ENCODE peak calls at places on chromosomes 16 and 17, in nine cellular contexts. One of them, this sample, is unnamed.

GRCh38 chr17:20852541-20853370 is 190.1 kb downstream of the USP22 start:
- DNase-seq in activated T-cell treated with anti-CD3 and anti-CD28 coated beads, Interleukin-2, amount 50 U/mL, for 4 hours: no peak
- DNase-seq in NCI-H1105 treated with DMSO at 0.1 percent for 48 hours: peak; percentile 72
- DNase-seq in activated CD8-positive, alpha-beta memory T cell treated with anti-CD3 and anti-CD28 coated beads for 1 hour: no peak
- DNase-seq in RPMI8226: peak; percentile 80
- DNase-seq in amniotic stem cell: no peak
- DNase-seq in kidney epithelial cell: no peak
- DNase-seq in CD8-positive, alpha-beta memory T cell: no peak
- DNase-seq in right atrium auricular region: peak; percentile 64
- DNase-seq in this sample: no peak

GRCh38 chr17:62648954-62649294 is 21.5 kb downstream of the MRC2 start:
- DNase-seq in right atrium auricular region: no peak
- DNase-seq in kidney epithelial cell: no peak
- DNase-seq in activated CD8-positive, alpha-beta memory T cell treated with anti-CD3 and anti-CD28 coated beads for 1 hour: no peak
- DNase-seq in activated T-cell treated with anti-CD3 and anti-CD28 coated beads, Interleukin-2, amount 50 U/mL, for 4 hours: no peak
- DNase-seq in amniotic stem cell: no peak
- DNase-seq in RPMI8226: no peak
- DNase-seq in NCI-H1105 treated with DMSO at 0.1 percent for 48 hours: no peak
- DNase-seq in CD8-positive, alpha-beta memory T cell: no peak
- DNase-seq in this sample: no peak

GRCh38 chr17:3683054-3683511 is 12.9 kb downstream of the P2RX5 start:
- DNase-seq in amniotic stem cell: no peak
- DNase-seq in activated T-cell treated with anti-CD3 and anti-CD28 coated beads, Interleukin-2, amount 50 U/mL, for 4 hours: peak; percentile 61
- DNase-seq in activated CD8-positive, alpha-beta memory T cell treated with anti-CD3 and anti-CD28 coated beads for 1 hour: no peak
- DNase-seq in CD8-positive, alpha-beta memory T cell: peak; percentile 51
- DNase-seq in kidney epithelial cell: no peak
- DNase-seq in RPMI8226: peak; percentile 58
- DNase-seq in NCI-H1105 treated with DMSO at 0.1 percent for 48 hours: peak; percentile 7
- DNase-seq in right atrium auricular region: no peak
- DNase-seq in this sample: no peak

GRCh38 chr17:12996357-12996756 is 21.5 kb downstream of the ELAC2 start:
- DNase-seq in kidney epithelial cell: no peak
- DNase-seq in CD8-positive, alpha-beta memory T cell: no peak
- DNase-seq in right atrium auricular region: no peak
- DNase-seq in activated T-cell treated with anti-CD3 and anti-CD28 coated beads, Interleukin-2, amount 50 U/mL, for 4 hours: no peak
- DNase-seq in amniotic stem cell: no peak
- DNase-seq in activated CD8-positive, alpha-beta memory T cell treated with anti-CD3 and anti-CD28 coated beads for 1 hour: no peak
- DNase-seq in RPMI8226: no peak
- DNase-seq in NCI-H1105 treated with DMSO at 0.1 percent for 48 hours: no peak
- DNase-seq in this sample: no peak

GRCh38 chr17:75069783-75070182 is 18.0 kb upstream of the SLC16A5 start:
- DNase-seq in CD8-positive, alpha-beta memory T cell: no peak
- DNase-seq in activated CD8-positive, alpha-beta memory T cell treated with anti-CD3 and anti-CD28 coated beads for 1 hour: no peak
- DNase-seq in NCI-H1105 treated with DMSO at 0.1 percent for 48 hours: no peak
- DNase-seq in right atrium auricular region: no peak
- DNase-seq in activated T-cell treated with anti-CD3 and anti-CD28 coated beads, Interleukin-2, amount 50 U/mL, for 4 hours: no peak
- DNase-seq in RPMI8226: peak; percentile 58
- DNase-seq in amniotic stem cell: no peak
- DNase-seq in kidney epithelial cell: no peak
- DNase-seq in this sample: no peak

GRCh38 chr16:68079616-68080344 is 5.4 kb upstream of the NFATC3 start:
- DNase-seq in activated CD8-positive, alpha-beta memory T cell treated with anti-CD3 and anti-CD28 coated beads for 1 hour: peak; percentile 49
- DNase-seq in right atrium auricular region: no peak
- DNase-seq in amniotic stem cell: no peak
- DNase-seq in RPMI8226: no peak
- DNase-seq in kidney epithelial cell: no peak
- DNase-seq in CD8-positive, alpha-beta memory T cell: peak; percentile 72
- DNase-seq in activated T-cell treated with anti-CD3 and anti-CD28 coated beads, Interleukin-2, amount 50 U/mL, for 4 hours: peak; percentile 65
- DNase-seq in NCI-H1105 treated with DMSO at 0.1 percent for 48 hours: no peak
- DNase-seq in this sample: no peak

GRCh38 chr17:57085448-57086068 is 512 bp downstream of the AKAP1 start:
- DNase-seq in right atrium auricular region: no peak
- DNase-seq in kidney epithelial cell: no peak
- DNase-seq in amniotic stem cell: no peak
- DNase-seq in activated CD8-positive, alpha-beta memory T cell treated with anti-CD3 and anti-CD28 coated beads for 1 hour: peak; percentile 41
- DNase-seq in CD8-positive, alpha-beta memory T cell: peak; percentile 68
- DNase-seq in NCI-H1105 treated with DMSO at 0.1 percent for 48 hours: peak; percentile 47
- DNase-seq in RPMI8226: peak; percentile 65
- DNase-seq in activated T-cell treated with anti-CD3 and anti-CD28 coated beads, Interleukin-2, amount 50 U/mL, for 4 hours: peak; percentile 59
- DNase-seq in this sample: no peak

GRCh38 chr17:41678411-41678906 is 10.2 kb upstream of the EIF1 start:
- DNase-seq in NCI-H1105 treated with DMSO at 0.1 percent for 48 hours: no peak
- DNase-seq in activated T-cell treated with anti-CD3 and anti-CD28 coated beads, Interleukin-2, amount 50 U/mL, for 4 hours: no peak
- DNase-seq in RPMI8226: peak; percentile 33
- DNase-seq in activated CD8-positive, alpha-beta memory T cell treated with anti-CD3 and anti-CD28 coated beads for 1 hour: no peak
- DNase-seq in kidney epithelial cell: no peak
- DNase-seq in right atrium auricular region: no peak
- DNase-seq in amniotic stem cell: no peak
- DNase-seq in CD8-positive, alpha-beta memory T cell: no peak
- DNase-seq in this sample: no peak

GRCh38 chr16:30649725-30650368 is 913 bp upstream of the PRR14 start:
- DNase-seq in activated T-cell treated with anti-CD3 and anti-CD28 coated beads, Interleukin-2, amount 50 U/mL, for 4 hours: peak; percentile 30
- DNase-seq in RPMI8226: peak; percentile 11
- DNase-seq in NCI-H1105 treated with DMSO at 0.1 percent for 48 hours: no peak
- DNase-seq in amniotic stem cell: no peak
- DNase-seq in right atrium auricular region: peak; percentile 63
- DNase-seq in CD8-positive, alpha-beta memory T cell: peak; percentile 46
- DNase-seq in kidney epithelial cell: no peak
- DNase-seq in activated CD8-positive, alpha-beta memory T cell treated with anti-CD3 and anti-CD28 coated beads for 1 hour: no peak
- DNase-seq in this sample: no peak

GRCh38 chr17:73827627-73828241 is 183.5 kb upstream of the SDK2 start:
- DNase-seq in kidney epithelial cell: no peak
- DNase-seq in RPMI8226: no peak
- DNase-seq in NCI-H1105 treated with DMSO at 0.1 percent for 48 hours: no peak
- DNase-seq in activated T-cell treated with anti-CD3 and anti-CD28 coated beads, Interleukin-2, amount 50 U/mL, for 4 hours: no peak
- DNase-seq in activated CD8-positive, alpha-beta memory T cell treated with anti-CD3 and anti-CD28 coated beads for 1 hour: no peak
- DNase-seq in amniotic stem cell: no peak
- DNase-seq in CD8-positive, alpha-beta memory T cell: no peak
- DNase-seq in right atrium auricular region: no peak
- DNase-seq in this sample: no peak

GRCh38 chr16:87802670-87803069 is 36.9 kb upstream of the KLHDC4 start:
- DNase-seq in amniotic stem cell: no peak
- DNase-seq in NCI-H1105 treated with DMSO at 0.1 percent for 48 hours: no peak
- DNase-seq in CD8-positive, alpha-beta memory T cell: no peak
- DNase-seq in RPMI8226: no peak
- DNase-seq in activated CD8-positive, alpha-beta memory T cell treated with anti-CD3 and anti-CD28 coated beads for 1 hour: no peak
- DNase-seq in kidney epithelial cell: no peak
- DNase-seq in right atrium auricular region: no peak
- DNase-seq in activated T-cell treated with anti-CD3 and anti-CD28 coated beads, Interleukin-2, amount 50 U/mL, for 4 hours: no peak
- DNase-seq in this sample: no peak

GRCh38 chr17:1413281-1413791 is 13.3 kb upstream of the YWHAE start:
- DNase-seq in CD8-positive, alpha-beta memory T cell: no peak
- DNase-seq in amniotic stem cell: peak; percentile 36
- DNase-seq in right atrium auricular region: peak; percentile 88
- DNase-seq in activated T-cell treated with anti-CD3 and anti-CD28 coated beads, Interleukin-2, amount 50 U/mL, for 4 hours: no peak
- DNase-seq in kidney epithelial cell: peak; percentile 63
- DNase-seq in activated CD8-positive, alpha-beta memory T cell treated with anti-CD3 and anti-CD28 coated beads for 1 hour: no peak
- DNase-seq in NCI-H1105 treated with DMSO at 0.1 percent for 48 hours: peak; percentile 47
- DNase-seq in RPMI8226: peak; percentile 95
- DNase-seq in this sample: no peak

GRCh38 chr17:72614871-72615626 is 477.4 kb downstream of the SLC39A11 start:
- DNase-seq in RPMI8226: no peak
- DNase-seq in NCI-H1105 treated with DMSO at 0.1 percent for 48 hours: no peak
- DNase-seq in activated T-cell treated with anti-CD3 and anti-CD28 coated beads, Interleukin-2, amount 50 U/mL, for 4 hours: no peak
- DNase-seq in amniotic stem cell: no peak
- DNase-seq in activated CD8-positive, alpha-beta memory T cell treated with anti-CD3 and anti-CD28 coated beads for 1 hour: no peak
- DNase-seq in right atrium auricular region: no peak
- DNase-seq in CD8-positive, alpha-beta memory T cell: no peak
- DNase-seq in kidney epithelial cell: peak; percentile 96
- DNase-seq in this sample: peak; percentile 13

GRCh38 chr17:50542795-50543774 is 3.9 kb upstream of the SPATA20 start:
- DNase-seq in RPMI8226: no peak
- DNase-seq in CD8-positive, alpha-beta memory T cell: no peak
- DNase-seq in amniotic stem cell: no peak
- DNase-seq in right atrium auricular region: no peak
- DNase-seq in activated T-cell treated with anti-CD3 and anti-CD28 coated beads, Interleukin-2, amount 50 U/mL, for 4 hours: no peak
- DNase-seq in activated CD8-positive, alpha-beta memory T cell treated with anti-CD3 and anti-CD28 coated beads for 1 hour: no peak
- DNase-seq in NCI-H1105 treated with DMSO at 0.1 percent for 48 hours: peak; percentile 10
- DNase-seq in kidney epithelial cell: no peak
- DNase-seq in this sample: no peak

GRCh38 chr17:1813088-1813487 is 16.6 kb downstream of the SMYD4 start:
- DNase-seq in activated CD8-positive, alpha-beta memory T cell treated with anti-CD3 and anti-CD28 coated beads for 1 hour: no peak
- DNase-seq in right atrium auricular region: peak; percentile 62
- DNase-seq in kidney epithelial cell: no peak
- DNase-seq in NCI-H1105 treated with DMSO at 0.1 percent for 48 hours: no peak
- DNase-seq in amniotic stem cell: no peak
- DNase-seq in CD8-positive, alpha-beta memory T cell: no peak
- DNase-seq in RPMI8226: no peak
- DNase-seq in activated T-cell treated with anti-CD3 and anti-CD28 coated beads, Interleukin-2, amount 50 U/mL, for 4 hours: no peak
- DNase-seq in this sample: no peak

GRCh38 chr17:68184141-68184571 is 63.7 kb upstream of the AMZ2 start:
- DNase-seq in amniotic stem cell: no peak
- DNase-seq in RPMI8226: no peak
- DNase-seq in kidney epithelial cell: no peak
- DNase-seq in activated T-cell treated with anti-CD3 and anti-CD28 coated beads, Interleukin-2, amount 50 U/mL, for 4 hours: no peak
- DNase-seq in right atrium auricular region: no peak
- DNase-seq in NCI-H1105 treated with DMSO at 0.1 percent for 48 hours: no peak
- DNase-seq in activated CD8-positive, alpha-beta memory T cell treated with anti-CD3 and anti-CD28 coated beads for 1 hour: no peak
- DNase-seq in CD8-positive, alpha-beta memory T cell: no peak
- DNase-seq in this sample: no peak

GRCh38 chr16:78729687-78730086 is 630.2 kb downstream of the WWOX start:
- DNase-seq in kidney epithelial cell: no peak
- DNase-seq in activated CD8-positive, alpha-beta memory T cell treated with anti-CD3 and anti-CD28 coated beads for 1 hour: no peak
- DNase-seq in activated T-cell treated with anti-CD3 and anti-CD28 coated beads, Interleukin-2, amount 50 U/mL, for 4 hours: no peak
- DNase-seq in NCI-H1105 treated with DMSO at 0.1 percent for 48 hours: no peak
- DNase-seq in right atrium auricular region: no peak
- DNase-seq in amniotic stem cell: no peak
- DNase-seq in CD8-positive, alpha-beta memory T cell: no peak
- DNase-seq in RPMI8226: no peak
- DNase-seq in this sample: no peak

GRCh38 chr17:56581635-56582605 is 11.6 kb upstream of the NOG start:
- DNase-seq in activated CD8-positive, alpha-beta memory T cell treated with anti-CD3 and anti-CD28 coated beads for 1 hour: no peak
- DNase-seq in right atrium auricular region: no peak
- DNase-seq in amniotic stem cell: no peak
- DNase-seq in RPMI8226: no peak
- DNase-seq in NCI-H1105 treated with DMSO at 0.1 percent for 48 hours: no peak
- DNase-seq in kidney epithelial cell: no peak
- DNase-seq in activated T-cell treated with anti-CD3 and anti-CD28 coated beads, Interleukin-2, amount 50 U/mL, for 4 hours: no peak
- DNase-seq in CD8-positive, alpha-beta memory T cell: no peak
- DNase-seq in this sample: no peak

GRCh38 chr17:225551-225950 is 44.1 kb upstream of the DOC2B start:
- DNase-seq in RPMI8226: no peak
- DNase-seq in activated T-cell treated with anti-CD3 and anti-CD28 coated beads, Interleukin-2, amount 50 U/mL, for 4 hours: no peak
- DNase-seq in NCI-H1105 treated with DMSO at 0.1 percent for 48 hours: no peak
- DNase-seq in activated CD8-positive, alpha-beta memory T cell treated with anti-CD3 and anti-CD28 coated beads for 1 hour: no peak
- DNase-seq in amniotic stem cell: no peak
- DNase-seq in CD8-positive, alpha-beta memory T cell: no peak
- DNase-seq in right atrium auricular region: no peak
- DNase-seq in kidney epithelial cell: no peak
- DNase-seq in this sample: no peak

GRCh38 chr16:78684040-78684611 is 584.7 kb downstream of the WWOX start:
- DNase-seq in RPMI8226: no peak
- DNase-seq in activated CD8-positive, alpha-beta memory T cell treated with anti-CD3 and anti-CD28 coated beads for 1 hour: no peak
- DNase-seq in CD8-positive, alpha-beta memory T cell: no peak
- DNase-seq in activated T-cell treated with anti-CD3 and anti-CD28 coated beads, Interleukin-2, amount 50 U/mL, for 4 hours: no peak
- DNase-seq in amniotic stem cell: no peak
- DNase-seq in NCI-H1105 treated with DMSO at 0.1 percent for 48 hours: no peak
- DNase-seq in right atrium auricular region: peak; percentile 89
- DNase-seq in kidney epithelial cell: no peak
- DNase-seq in this sample: no peak

GRCh38 chr17:68674271-68674925 is 73.2 kb upstream of the FAM20A start:
- DNase-seq in NCI-H1105 treated with DMSO at 0.1 percent for 48 hours: no peak
- DNase-seq in right atrium auricular region: no peak
- DNase-seq in RPMI8226: no peak
- DNase-seq in activated T-cell treated with anti-CD3 and anti-CD28 coated beads, Interleukin-2, amount 50 U/mL, for 4 hours: no peak
- DNase-seq in activated CD8-positive, alpha-beta memory T cell treated with anti-CD3 and anti-CD28 coated beads for 1 hour: no peak
- DNase-seq in kidney epithelial cell: no peak
- DNase-seq in amniotic stem cell: no peak
- DNase-seq in CD8-positive, alpha-beta memory T cell: no peak
- DNase-seq in this sample: no peak

GRCh38 chr16:66830422-66831404 is at the start of gene NAE1:
- DNase-seq in CD8-positive, alpha-beta memory T cell: peak; percentile 89
- DNase-seq in NCI-H1105 treated with DMSO at 0.1 percent for 48 hours: peak; percentile 73
- DNase-seq in activated T-cell treated with anti-CD3 and anti-CD28 coated beads, Interleukin-2, amount 50 U/mL, for 4 hours: peak; percentile 86
- DNase-seq in RPMI8226: peak; percentile 96
- DNase-seq in right atrium auricular region: peak; percentile 73
- DNase-seq in activated CD8-positive, alpha-beta memory T cell treated with anti-CD3 and anti-CD28 coated beads for 1 hour: peak; percentile 86
- DNase-seq in kidney epithelial cell: peak; percentile 47
- DNase-seq in amniotic stem cell: peak; percentile 68
- DNase-seq in this sample: peak; percentile 38

GRCh38 chr16:78443780-78444422 is 344.4 kb downstream of the WWOX start:
- DNase-seq in right atrium auricular region: no peak
- DNase-seq in activated CD8-positive, alpha-beta memory T cell treated with anti-CD3 and anti-CD28 coated beads for 1 hour: no peak
- DNase-seq in CD8-positive, alpha-beta memory T cell: no peak
- DNase-seq in kidney epithelial cell: no peak
- DNase-seq in NCI-H1105 treated with DMSO at 0.1 percent for 48 hours: no peak
- DNase-seq in activated T-cell treated with anti-CD3 and anti-CD28 coated beads, Interleukin-2, amount 50 U/mL, for 4 hours: no peak
- DNase-seq in amniotic stem cell: no peak
- DNase-seq in RPMI8226: no peak
- DNase-seq in this sample: no peak

GRCh38 chr16:52068447-52069074 is 478.4 kb downstream of the TOX3 start:
- DNase-seq in NCI-H1105 treated with DMSO at 0.1 percent for 48 hours: peak; percentile 84
- DNase-seq in amniotic stem cell: no peak
- DNase-seq in CD8-positive, alpha-beta memory T cell: no peak
- DNase-seq in RPMI8226: peak; percentile 33
- DNase-seq in activated CD8-positive, alpha-beta memory T cell treated with anti-CD3 and anti-CD28 coated beads for 1 hour: no peak
- DNase-seq in kidney epithelial cell: no peak
- DNase-seq in right atrium auricular region: no peak
- DNase-seq in activated T-cell treated with anti-CD3 and anti-CD28 coated beads, Interleukin-2, amount 50 U/mL, for 4 hours: no peak
- DNase-seq in this sample: no peak

GRCh38 chr17:61476476-61477203 is 24.4 kb downstream of the TBX4 start:
- DNase-seq in amniotic stem cell: no peak
- DNase-seq in CD8-positive, alpha-beta memory T cell: no peak
- DNase-seq in RPMI8226: no peak
- DNase-seq in activated T-cell treated with anti-CD3 and anti-CD28 coated beads, Interleukin-2, amount 50 U/mL, for 4 hours: no peak
- DNase-seq in kidney epithelial cell: no peak
- DNase-seq in right atrium auricular region: no peak
- DNase-seq in NCI-H1105 treated with DMSO at 0.1 percent for 48 hours: no peak
- DNase-seq in activated CD8-positive, alpha-beta memory T cell treated with anti-CD3 and anti-CD28 coated beads for 1 hour: no peak
- DNase-seq in this sample: no peak

GRCh38 chr16:76204249-76204648 is 73.0 kb upstream of the CNTNAP4 start:
- DNase-seq in kidney epithelial cell: no peak
- DNase-seq in activated T-cell treated with anti-CD3 and anti-CD28 coated beads, Interleukin-2, amount 50 U/mL, for 4 hours: no peak
- DNase-seq in amniotic stem cell: no peak
- DNase-seq in right atrium auricular region: no peak
- DNase-seq in RPMI8226: no peak
- DNase-seq in NCI-H1105 treated with DMSO at 0.1 percent for 48 hours: no peak
- DNase-seq in activated CD8-positive, alpha-beta memory T cell treated with anti-CD3 and anti-CD28 coated beads for 1 hour: no peak
- DNase-seq in CD8-positive, alpha-beta memory T cell: no peak
- DNase-seq in this sample: no peak

GRCh38 chr17:8696456-8696855 is 48.2 kb downstream of the CCDC42 start:
- DNase-seq in amniotic stem cell: no peak
- DNase-seq in activated CD8-positive, alpha-beta memory T cell treated with anti-CD3 and anti-CD28 coated beads for 1 hour: no peak
- DNase-seq in RPMI8226: no peak
- DNase-seq in activated T-cell treated with anti-CD3 and anti-CD28 coated beads, Interleukin-2, amount 50 U/mL, for 4 hours: no peak
- DNase-seq in NCI-H1105 treated with DMSO at 0.1 percent for 48 hours: no peak
- DNase-seq in CD8-positive, alpha-beta memory T cell: no peak
- DNase-seq in kidney epithelial cell: no peak
- DNase-seq in right atrium auricular region: no peak
- DNase-seq in this sample: no peak

GRCh38 chr16:72783716-72784320 is 264.1 kb downstream of the ZFHX3 start:
- DNase-seq in NCI-H1105 treated with DMSO at 0.1 percent for 48 hours: no peak
- DNase-seq in activated T-cell treated with anti-CD3 and anti-CD28 coated beads, Interleukin-2, amount 50 U/mL, for 4 hours: no peak
- DNase-seq in kidney epithelial cell: peak; percentile 2
- DNase-seq in RPMI8226: no peak
- DNase-seq in amniotic stem cell: no peak
- DNase-seq in activated CD8-positive, alpha-beta memory T cell treated with anti-CD3 and anti-CD28 coated beads for 1 hour: no peak
- DNase-seq in right atrium auricular region: no peak
- DNase-seq in CD8-positive, alpha-beta memory T cell: no peak
- DNase-seq in this sample: no peak

GRCh38 chr16:878071-878784 is 77.7 kb upstream of the GNG13 start:
- DNase-seq in CD8-positive, alpha-beta memory T cell: no peak
- DNase-seq in activated CD8-positive, alpha-beta memory T cell treated with anti-CD3 and anti-CD28 coated beads for 1 hour: no peak
- DNase-seq in NCI-H1105 treated with DMSO at 0.1 percent for 48 hours: peak; percentile 1
- DNase-seq in RPMI8226: peak; percentile 90
- DNase-seq in right atrium auricular region: no peak
- DNase-seq in activated T-cell treated with anti-CD3 and anti-CD28 coated beads, Interleukin-2, amount 50 U/mL, for 4 hours: no peak
- DNase-seq in kidney epithelial cell: no peak
- DNase-seq in amniotic stem cell: no peak
- DNase-seq in this sample: no peak